ENCODE peak calls at places on chromosomes 6 and 20, in seven cellular contexts. One of them, this sample, is unnamed.

GRCh38 chr6:146087386-146087785 is 58.5 kb downstream of the GRM1 start:
- DNase-seq in neural progenitor cell: no peak
- DNase-seq in stimulated activated CD8-positive, alpha-beta memory T cell treated with anti-CD3 and anti-CD28 coated beads, Interleukin-4, amount 100 ng/mL, for 24 hours: no peak
- DNase-seq in ovary: no peak
- DNase-seq in progenitor cell of endocrine pancreas: no peak
- DNase-seq in left lung: no peak
- DNase-seq in brain microvascular endothelial cell: no peak
- DNase-seq in this sample: no peak

GRCh38 chr6:5274231-5274630 is 12.9 kb downstream of the FARS2 start:
- DNase-seq in neural progenitor cell: no peak
- DNase-seq in stimulated activated CD8-positive, alpha-beta memory T cell treated with anti-CD3 and anti-CD28 coated beads, Interleukin-4, amount 100 ng/mL, for 24 hours: no peak
- DNase-seq in ovary: no peak
- DNase-seq in progenitor cell of endocrine pancreas: no peak
- DNase-seq in left lung: no peak
- DNase-seq in brain microvascular endothelial cell: no peak
- DNase-seq in this sample: no peak

GRCh38 chr6:35601331-35602132 is 87.2 kb downstream of the FKBP5 start:
- DNase-seq in neural progenitor cell: peak
- DNase-seq in stimulated activated CD8-positive, alpha-beta memory T cell treated with anti-CD3 and anti-CD28 coated beads, Interleukin-4, amount 100 ng/mL, for 24 hours: no peak
- DNase-seq in ovary: peak
- DNase-seq in progenitor cell of endocrine pancreas: no peak
- DNase-seq in left lung: no peak
- DNase-seq in brain microvascular endothelial cell: peak
- DNase-seq in this sample: peak

GRCh38 chr6:40947876-40948514 is 91.0 kb downstream of the UNC5CL start:
- DNase-seq in neural progenitor cell: no peak
- DNase-seq in stimulated activated CD8-positive, alpha-beta memory T cell treated with anti-CD3 and anti-CD28 coated beads, Interleukin-4, amount 100 ng/mL, for 24 hours: no peak
- DNase-seq in ovary: no peak
- DNase-seq in progenitor cell of endocrine pancreas: no peak
- DNase-seq in left lung: no peak
- DNase-seq in brain microvascular endothelial cell: peak
- DNase-seq in this sample: peak

GRCh38 chr6:13099771-13100170 is 228.6 kb downstream of the TBC1D7 start:
- DNase-seq in neural progenitor cell: no peak
- DNase-seq in stimulated activated CD8-positive, alpha-beta memory T cell treated with anti-CD3 and anti-CD28 coated beads, Interleukin-4, amount 100 ng/mL, for 24 hours: no peak
- DNase-seq in ovary: no peak
- DNase-seq in progenitor cell of endocrine pancreas: no peak
- DNase-seq in left lung: no peak
- DNase-seq in brain microvascular endothelial cell: no peak
- DNase-seq in this sample: no peak

GRCh38 chr20:46089076-46089337 is 755 bp downstream of the NCOA5 start:
- DNase-seq in neural progenitor cell: peak
- DNase-seq in stimulated activated CD8-positive, alpha-beta memory T cell treated with anti-CD3 and anti-CD28 coated beads, Interleukin-4, amount 100 ng/mL, for 24 hours: no peak
- DNase-seq in ovary: no peak
- DNase-seq in progenitor cell of endocrine pancreas: no peak
- DNase-seq in left lung: no peak
- DNase-seq in brain microvascular endothelial cell: no peak
- DNase-seq in this sample: no peak

GRCh38 chr6:132961610-132962009 is 147.2 kb downstream of the RPS12 start:
- DNase-seq in neural progenitor cell: peak
- DNase-seq in stimulated activated CD8-positive, alpha-beta memory T cell treated with anti-CD3 and anti-CD28 coated beads, Interleukin-4, amount 100 ng/mL, for 24 hours: no peak
- DNase-seq in ovary: no peak
- DNase-seq in progenitor cell of endocrine pancreas: no peak
- DNase-seq in left lung: no peak
- DNase-seq in brain microvascular endothelial cell: no peak
- DNase-seq in this sample: no peak

GRCh38 chr20:32564440-32564839 is 20.7 kb downstream of the NOL4L start:
- DNase-seq in neural progenitor cell: no peak
- DNase-seq in stimulated activated CD8-positive, alpha-beta memory T cell treated with anti-CD3 and anti-CD28 coated beads, Interleukin-4, amount 100 ng/mL, for 24 hours: no peak
- DNase-seq in ovary: no peak
- DNase-seq in progenitor cell of endocrine pancreas: no peak
- DNase-seq in left lung: no peak
- DNase-seq in brain microvascular endothelial cell: no peak
- DNase-seq in this sample: no peak

GRCh38 chr6:115668781-115669180 is 391.9 kb downstream of the FRK start:
- DNase-seq in neural progenitor cell: no peak
- DNase-seq in stimulated activated CD8-positive, alpha-beta memory T cell treated with anti-CD3 and anti-CD28 coated beads, Interleukin-4, amount 100 ng/mL, for 24 hours: no peak
- DNase-seq in ovary: no peak
- DNase-seq in progenitor cell of endocrine pancreas: no peak
- DNase-seq in left lung: no peak
- DNase-seq in brain microvascular endothelial cell: no peak
- DNase-seq in this sample: no peak

GRCh38 chr6:39274903-39275302 is 39.3 kb downstream of the KCNK17 start:
- DNase-seq in neural progenitor cell: no peak
- DNase-seq in stimulated activated CD8-positive, alpha-beta memory T cell treated with anti-CD3 and anti-CD28 coated beads, Interleukin-4, amount 100 ng/mL, for 24 hours: no peak
- DNase-seq in ovary: no peak
- DNase-seq in progenitor cell of endocrine pancreas: no peak
- DNase-seq in left lung: no peak
- DNase-seq in brain microvascular endothelial cell: no peak
- DNase-seq in this sample: no peak

GRCh38 chr6:135300576-135300975 is 119.5 kb downstream of the MYB start:
- DNase-seq in neural progenitor cell: no peak
- DNase-seq in stimulated activated CD8-positive, alpha-beta memory T cell treated with anti-CD3 and anti-CD28 coated beads, Interleukin-4, amount 100 ng/mL, for 24 hours: no peak
- DNase-seq in ovary: no peak
- DNase-seq in progenitor cell of endocrine pancreas: no peak
- DNase-seq in left lung: no peak
- DNase-seq in brain microvascular endothelial cell: no peak
- DNase-seq in this sample: no peak

This sample was measured in epithelial cell of esophagus.